ENCODE peak calls at places on chromosomes 5 and 9, in four cellular contexts. G is cardiac fibroblast, J is fibroblast of lung, E is lower leg skin. K is an unnamed sample.

GRCh38 chr5:14464101-14464500 is 117.5 kb upstream of the OTULINL start:
- DNase-seq in G (peak; percentile 54), J (no peak), E (no peak), K (no peak)

GRCh38 chr5:168788107-168788506 is 208.9 kb upstream of the PANK3 start:
- DNase-seq in G (no peak), J (no peak), E (no peak), K (no peak)

GRCh38 chr9:129696803-129697110 is 31.3 kb downstream of the PRRX2 start:
- DNase-seq in G (no peak), J (no peak), E (no peak), K (no peak)

GRCh38 chr9:105232207-105232606 is 12.2 kb upstream of the SLC44A1 start:
- DNase-seq in G (no peak), J (no peak), E (no peak), K (no peak)

GRCh38 chr5:149466457-149466972 is 84.7 kb downstream of the CSNK1A1 start:
- DNase-seq in G (no peak), J (peak; percentile 61), E (no peak), K (peak; percentile 66)

GRCh38 chr9:17876687-17877086 is 297.8 kb downstream of the SH3GL2 start:
- DNase-seq in G (no peak), J (no peak), E (no peak), K (no peak)

GRCh38 chr9:93224591-93224990 is 40.7 kb downstream of the WNK2 start:
- DNase-seq in G (no peak), J (no peak), E (peak; percentile 39), K (no peak)

GRCh38 chr5:158463188-158463587 is 604.2 kb upstream of the CLINT1 start:
- DNase-seq in G (no peak), J (peak; percentile 31), E (no peak), K (no peak)

GRCh38 chr9:115591584-115591984 is 473.6 kb upstream of the TNC start:
- DNase-seq in G (peak; percentile 99), J (peak; percentile 99), E (peak; percentile 76), K (peak; percentile 98)

GRCh38 chr5:175226506-175226905 is 217.5 kb downstream of the DRD1 start:
- DNase-seq in G (no peak), J (no peak), E (no peak), K (no peak)

GRCh38 chr9:120723547-120723946 is 9.3 kb upstream of the MEGF9 start:
- DNase-seq in G (peak; percentile 91), J (peak; percentile 84), E (no peak), K (peak; percentile 72)

GRCh38 chr9:84238652-84239051 is 101.9 kb downstream of the SLC28A3 start:
- DNase-seq in G (peak; percentile 10), J (peak; percentile 6), E (no peak), K (no peak)

GRCh38 chr9:37383393-37383792 is 39.1 kb upstream of the GRHPR start:
- DNase-seq in G (no peak), J (no peak), E (no peak), K (no peak)

GRCh38 chr9:37381094-37381741 is 41.3 kb upstream of the GRHPR start:
- DNase-seq in G (no peak), J (no peak), E (no peak), K (no peak)

GRCh38 chr9:37383876-37384715 is 38.4 kb upstream of the GRHPR start:
- DNase-seq in G (no peak), J (no peak), E (no peak), K (no peak)

GRCh38 chr9:37382982-37383357 is 39.5 kb upstream of the GRHPR start:
- DNase-seq in G (no peak), J (no peak), E (no peak), K (no peak)

GRCh38 chr9:37382161-37382981 is 40.1 kb upstream of the GRHPR start:
- DNase-seq in G (no peak), J (no peak), E (no peak), K (no peak)
- H3K4me3 ChIP-seq in G (no peak overlapping the region), J (no peak overlapping the region), E (no peak overlapping the region), K (no peak overlapping the region)

DNA sequence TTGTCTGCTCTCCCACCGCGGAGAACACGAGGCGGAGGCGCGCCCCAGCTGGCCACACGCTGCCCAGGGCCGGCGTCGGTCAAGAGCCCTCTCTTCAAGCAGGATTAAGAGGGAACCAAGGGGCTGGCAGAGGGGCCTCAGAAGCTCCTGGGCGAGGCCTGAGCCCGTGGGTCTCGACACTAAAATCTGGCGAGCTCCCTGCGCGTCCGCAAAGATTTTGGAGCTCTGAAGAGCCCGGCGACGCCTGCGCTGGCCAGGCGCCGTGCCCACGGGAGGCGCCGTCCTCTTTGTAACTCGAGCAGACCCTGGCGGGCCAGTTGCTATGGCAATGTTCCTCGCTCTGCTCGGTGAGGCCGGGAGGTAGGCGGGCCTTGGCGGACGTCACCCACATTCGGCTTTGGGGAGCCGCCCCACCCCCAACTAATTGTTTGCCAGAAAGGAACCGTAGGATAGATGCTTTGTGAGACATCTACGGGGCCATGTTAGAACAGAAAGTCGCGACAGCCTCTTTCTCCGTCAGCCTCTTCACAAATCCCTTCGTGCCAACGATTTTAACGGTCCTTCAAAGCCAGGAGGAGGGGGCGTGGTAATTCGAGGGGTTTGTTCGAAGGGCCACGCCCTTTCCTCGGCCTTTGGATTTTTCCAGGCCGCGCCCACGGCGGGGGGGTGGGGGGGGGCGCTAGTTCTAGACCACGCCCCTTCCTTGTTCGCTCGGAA is 735 bp upstream of the CNOT8 start:
- DNase-seq in G (peak; percentile 98), J (peak; percentile 98), E (peak; percentile 95), K (peak; percentile 99)
- TF ChIP-seq CTCF in G (peak; percentile 9), J (no peak), E (no peak), K (peak; percentile 1)

GRCh38 chr5:124921694-124922093 is 175.3 kb upstream of the ZNF608 start:
- DNase-seq in G (no peak), J (no peak), E (no peak), K (no peak)
- H3K4me3 ChIP-seq in G (no peak overlapping the region), J (no peak overlapping the region), E (no peak overlapping the region), K (no peak overlapping the region)

GRCh38 chr9:74573792-74574191 is 76.7 kb downstream of the RORB start:
- DNase-seq in G (peak; percentile 33), J (no peak), E (no peak), K (peak; percentile 22)

GRCh38 chr9:74577956-74578355 is 80.8 kb downstream of the RORB start:
- DNase-seq in G (peak; percentile 3), J (peak; percentile 8), E (no peak), K (no peak)
- TF ChIP-seq CTCF in G (peak; percentile 38), J (peak; percentile 25), E (no peak), K (peak; percentile 60)